ENCODE peak calls at places on chromosomes 4 and X, in six cellular contexts. One of them, this sample, is unnamed.

GRCh38 chr4:186943607-186943908 is 219.9 kb upstream of the FAT1 start:
- DNase-seq in neuronal stem cell: no peak
- DNase-seq in PC-3: no peak
- DNase-seq in fibroblast of lung: no peak
- DNase-seq in hepatocyte: peak; percentile 33
- DNase-seq in neural progenitor cell: no peak
- DNase-seq in this sample: no peak

GRCh38 chr4:71396382-71396781 is 57.6 kb downstream of the SLC4A4 start:
- DNase-seq in neuronal stem cell: no peak
- DNase-seq in PC-3: peak; percentile 58
- DNase-seq in fibroblast of lung: peak; percentile 62
- DNase-seq in hepatocyte: peak; percentile 8
- DNase-seq in neural progenitor cell: peak; percentile 3
- DNase-seq in this sample: peak; percentile 79

GRCh38 chr4:70838400-70838971 is 1.2 kb downstream of the GRSF1 start:
- DNase-seq in neuronal stem cell: no peak
- DNase-seq in PC-3: no peak
- DNase-seq in fibroblast of lung: peak; percentile 39
- DNase-seq in hepatocyte: no peak
- DNase-seq in neural progenitor cell: no peak
- DNase-seq in this sample: peak; percentile 62

GRCh38 chr4:26288308-26288982 is 32.4 kb upstream of the RBPJ start:
- DNase-seq in neuronal stem cell: no peak
- DNase-seq in PC-3: peak; percentile 59
- DNase-seq in fibroblast of lung: peak; percentile 55
- DNase-seq in hepatocyte: no peak
- DNase-seq in neural progenitor cell: no peak
- DNase-seq in this sample: peak; percentile 84

GRCh38 chr4:84792366-84793301 is 173.9 kb downstream of the WDFY3 start:
- DNase-seq in neuronal stem cell: no peak
- DNase-seq in PC-3: no peak
- DNase-seq in fibroblast of lung: no peak
- DNase-seq in hepatocyte: no peak
- DNase-seq in neural progenitor cell: no peak
- DNase-seq in this sample: peak; percentile 31

GRCh38 chr4:139530833-139531427 is 25.1 kb downstream of the SETD7 start:
- DNase-seq in neuronal stem cell: peak; percentile 43
- DNase-seq in PC-3: peak; percentile 49
- DNase-seq in fibroblast of lung: peak; percentile 23
- DNase-seq in hepatocyte: peak; percentile 61
- DNase-seq in neural progenitor cell: peak; percentile 71
- DNase-seq in this sample: peak; percentile 30

GRCh38 chrX:23554304-23554703 is 113.0 kb upstream of the PRDX4 start:
- DNase-seq in neuronal stem cell: peak; percentile 11
- DNase-seq in PC-3: peak; percentile 68
- DNase-seq in fibroblast of lung: peak; percentile 49
- DNase-seq in hepatocyte: peak; percentile 72
- DNase-seq in neural progenitor cell: peak; percentile 63
- DNase-seq in this sample: peak; percentile 53

GRCh38 chrX:48794993-48795501 is 6.8 kb upstream of the HDAC6 start:
- DNase-seq in neuronal stem cell: no peak
- DNase-seq in PC-3: peak; percentile 61
- DNase-seq in fibroblast of lung: peak; percentile 68
- DNase-seq in hepatocyte: peak; percentile 61
- DNase-seq in neural progenitor cell: no peak
- DNase-seq in this sample: peak; percentile 58

GRCh38 chrX:110320588-110320987 is 2.7 kb upstream of the AMMECR1 start:
- DNase-seq in neuronal stem cell: no peak
- DNase-seq in PC-3: no peak
- DNase-seq in fibroblast of lung: no peak
- DNase-seq in hepatocyte: no peak
- DNase-seq in neural progenitor cell: no peak
- DNase-seq in this sample: no peak

GRCh38 chr4:54482529-54482961 is 175.2 kb upstream of the KIT start:
- DNase-seq in neuronal stem cell: no peak
- DNase-seq in PC-3: peak; percentile 38
- DNase-seq in fibroblast of lung: peak; percentile 51
- DNase-seq in hepatocyte: no peak
- DNase-seq in neural progenitor cell: no peak
- DNase-seq in this sample: peak; percentile 66

GRCh38 chr4:182010876-182011275 is 232.3 kb upstream of the TENM3 start:
- DNase-seq in neuronal stem cell: no peak
- DNase-seq in PC-3: no peak
- DNase-seq in fibroblast of lung: peak; percentile 91
- DNase-seq in hepatocyte: no peak
- DNase-seq in neural progenitor cell: no peak
- DNase-seq in this sample: peak; percentile 24

GRCh38 chrX:134075894-134076718 is 90.7 kb upstream of the GPC3 start:
- DNase-seq in neuronal stem cell: no peak
- DNase-seq in PC-3: no peak
- DNase-seq in fibroblast of lung: peak; percentile 1
- DNase-seq in hepatocyte: no peak
- DNase-seq in neural progenitor cell: no peak
- DNase-seq in this sample: no peak

GRCh38 chrX:132716006-132716405 is 227.2 kb upstream of the MBNL3 start:
- DNase-seq in neuronal stem cell: no peak
- DNase-seq in PC-3: peak; percentile 10
- DNase-seq in fibroblast of lung: no peak
- DNase-seq in hepatocyte: no peak
- DNase-seq in neural progenitor cell: peak; percentile 5
- DNase-seq in this sample: peak; percentile 6

GRCh38 chr4:20839957-20840356 is 139.7 kb downstream of the PACRGL start:
- DNase-seq in neuronal stem cell: no peak
- DNase-seq in PC-3: peak; percentile 83
- DNase-seq in fibroblast of lung: peak; percentile 82
- DNase-seq in hepatocyte: peak; percentile 26
- DNase-seq in neural progenitor cell: no peak
- DNase-seq in this sample: peak; percentile 80

GRCh38 chrX:40207626-40208025 is 109.9 kb upstream of the BCOR start:
- DNase-seq in neuronal stem cell: no peak
- DNase-seq in PC-3: peak; percentile 25
- DNase-seq in fibroblast of lung: peak; percentile 58
- DNase-seq in hepatocyte: no peak
- DNase-seq in neural progenitor cell: no peak
- DNase-seq in this sample: peak; percentile 50

GRCh38 chr4:38704755-38705154 is 40.8 kb downstream of the KLF3 start:
- DNase-seq in neuronal stem cell: no peak
- DNase-seq in PC-3: no peak
- DNase-seq in fibroblast of lung: no peak
- DNase-seq in hepatocyte: no peak
- DNase-seq in neural progenitor cell: no peak
- DNase-seq in this sample: no peak

GRCh38 chr4:187929024-187929423 is 66.5 kb upstream of the ZFP42 start:
- DNase-seq in neuronal stem cell: no peak
- DNase-seq in PC-3: peak; percentile 31
- DNase-seq in fibroblast of lung: no peak
- DNase-seq in hepatocyte: no peak
- DNase-seq in neural progenitor cell: peak; percentile 8
- DNase-seq in this sample: no peak

GRCh38 chr4:84498203-84499026 is 677 bp downstream of the NKX6-1 start:
- DNase-seq in neuronal stem cell: no peak
- DNase-seq in PC-3: peak; percentile 36
- DNase-seq in fibroblast of lung: peak; percentile 30
- DNase-seq in hepatocyte: peak; percentile 34
- DNase-seq in neural progenitor cell: peak; percentile 70
- DNase-seq in this sample: peak; percentile 67

GRCh38 chr4:40193018-40193571 is 3.7 kb upstream of the RHOH start:
- DNase-seq in neuronal stem cell: no peak
- DNase-seq in PC-3: no peak
- DNase-seq in fibroblast of lung: no peak
- DNase-seq in hepatocyte: peak; percentile 32
- DNase-seq in neural progenitor cell: no peak
- DNase-seq in this sample: no peak

GRCh38 chr4:7693711-7694110 is 245.9 kb downstream of the AFAP1 start:
- DNase-seq in neuronal stem cell: no peak
- DNase-seq in PC-3: no peak
- DNase-seq in fibroblast of lung: no peak
- DNase-seq in hepatocyte: no peak
- DNase-seq in neural progenitor cell: no peak
- DNase-seq in this sample: no peak

GRCh38 chr4:25021206-25021605 is 9.5 kb downstream of the LGI2 start:
- DNase-seq in neuronal stem cell: no peak
- DNase-seq in PC-3: no peak
- DNase-seq in fibroblast of lung: no peak
- DNase-seq in hepatocyte: no peak
- DNase-seq in neural progenitor cell: no peak
- DNase-seq in this sample: no peak

GRCh38 chr4:128823025-128823661 is 13.6 kb downstream of the JADE1 start:
- DNase-seq in neuronal stem cell: no peak
- DNase-seq in PC-3: peak; percentile 85
- DNase-seq in fibroblast of lung: peak; percentile 97
- DNase-seq in hepatocyte: no peak
- DNase-seq in neural progenitor cell: no peak
- DNase-seq in this sample: peak; percentile 95

GRCh38 chr4:128821151-128821550 is 11.7 kb downstream of the JADE1 start:
- DNase-seq in neuronal stem cell: no peak
- DNase-seq in PC-3: no peak
- DNase-seq in fibroblast of lung: no peak
- DNase-seq in hepatocyte: no peak
- DNase-seq in neural progenitor cell: no peak
- DNase-seq in this sample: no peak

GRCh38 chr4:128820631-128821119 is 11.2 kb downstream of the JADE1 start:
- DNase-seq in neuronal stem cell: no peak
- DNase-seq in PC-3: no peak
- DNase-seq in fibroblast of lung: no peak
- DNase-seq in hepatocyte: no peak
- DNase-seq in neural progenitor cell: no peak
- DNase-seq in this sample: no peak

GRCh38 chr4:128827280-128827679 is 17.8 kb downstream of the JADE1 start:
- DNase-seq in neuronal stem cell: no peak
- DNase-seq in PC-3: no peak
- DNase-seq in fibroblast of lung: no peak
- DNase-seq in hepatocyte: no peak
- DNase-seq in neural progenitor cell: no peak
- DNase-seq in this sample: no peak

GRCh38 chr4:128825226-128825625 is 15.7 kb downstream of the JADE1 start:
- DNase-seq in neuronal stem cell: no peak
- DNase-seq in PC-3: peak; percentile 72
- DNase-seq in fibroblast of lung: peak; percentile 58
- DNase-seq in hepatocyte: peak; percentile 77
- DNase-seq in neural progenitor cell: no peak
- DNase-seq in this sample: peak; percentile 17
- H3K36me3 ChIP-seq in neuronal stem cell: no peaks in the 10 kb centered on the region
- H3K36me3 ChIP-seq in PC-3: no peaks in the 10 kb centered on the region
- H3K36me3 ChIP-seq in fibroblast of lung: no peaks in the 10 kb centered on the region
- H3K36me3 ChIP-seq in hepatocyte: no peaks in the 10 kb centered on the region
- H3K36me3 ChIP-seq in neural progenitor cell: no peaks in the 10 kb centered on the region
- H3K36me3 ChIP-seq in this sample: no peaks in the 10 kb centered on the region

GRCh38 chr4:1725521-1725920 is 4.2 kb downstream of the TACC3 start:
- DNase-seq in neuronal stem cell: no peak
- DNase-seq in PC-3: no peak
- DNase-seq in fibroblast of lung: no peak
- DNase-seq in hepatocyte: no peak
- DNase-seq in neural progenitor cell: no peak
- DNase-seq in this sample: no peak
- H3K4me1 ChIP-seq in neuronal stem cell: peaks cover 11% of the 10 kb centered on the region
- H3K4me1 ChIP-seq in PC-3: peaks cover 47% of the 10 kb centered on the region
- H3K4me1 ChIP-seq in fibroblast of lung: peaks cover 16% of the 10 kb centered on the region
- H3K4me1 ChIP-seq in hepatocyte: peaks cover 5% of the 10 kb centered on the region
- H3K4me1 ChIP-seq in neural progenitor cell: peaks cover 10% of the 10 kb centered on the region
- H3K4me1 ChIP-seq in this sample: peaks cover 21% of the 10 kb centered on the region

GRCh38 chr4:112172180-112172579 is 26.9 kb downstream of the FAM241A start:
- DNase-seq in neuronal stem cell: no peak
- DNase-seq in PC-3: no peak
- DNase-seq in fibroblast of lung: no peak
- DNase-seq in hepatocyte: no peak
- DNase-seq in neural progenitor cell: no peak
- DNase-seq in this sample: no peak

GRCh38 chr4:112175840-112176239 is 30.6 kb downstream of the FAM241A start:
- DNase-seq in neuronal stem cell: no peak
- DNase-seq in PC-3: no peak
- DNase-seq in fibroblast of lung: no peak
- DNase-seq in hepatocyte: no peak
- DNase-seq in neural progenitor cell: no peak
- DNase-seq in this sample: no peak

GRCh38 chr4:112170451-112170993 is 25.3 kb downstream of the FAM241A start:
- DNase-seq in neuronal stem cell: no peak
- DNase-seq in PC-3: peak; percentile 78
- DNase-seq in fibroblast of lung: peak; percentile 73
- DNase-seq in hepatocyte: peak; percentile 17
- DNase-seq in neural progenitor cell: no peak
- DNase-seq in this sample: peak; percentile 96

GRCh38 chr4:112176596-112176995 is 31.3 kb downstream of the FAM241A start:
- DNase-seq in neuronal stem cell: no peak
- DNase-seq in PC-3: no peak
- DNase-seq in fibroblast of lung: no peak
- DNase-seq in hepatocyte: no peak
- DNase-seq in neural progenitor cell: no peak
- DNase-seq in this sample: no peak

GRCh38 chr4:112173593-112174559 is 28.6 kb downstream of the FAM241A start:
- DNase-seq in neuronal stem cell: no peak
- DNase-seq in PC-3: peak; percentile 9
- DNase-seq in fibroblast of lung: no peak
- DNase-seq in hepatocyte: no peak
- DNase-seq in neural progenitor cell: no peak
- DNase-seq in this sample: peak; percentile 61
- H2AFZ ChIP-seq in neuronal stem cell: no peak overlapping the region
- H2AFZ ChIP-seq in PC-3: no peak overlapping the region
- H2AFZ ChIP-seq in fibroblast of lung: no peak overlapping the region
- H2AFZ ChIP-seq in hepatocyte: no peak overlapping the region
- H2AFZ ChIP-seq in neural progenitor cell: peak overlapping the region; percentile 83
- H2AFZ ChIP-seq in this sample: peak overlapping the region; percentile 43

GRCh38 chr4:1973661-1974060 is 35.1 kb downstream of the NELFA start:
- DNase-seq in neuronal stem cell: no peak
- DNase-seq in PC-3: no peak
- DNase-seq in fibroblast of lung: no peak
- DNase-seq in hepatocyte: no peak
- DNase-seq in neural progenitor cell: no peak
- DNase-seq in this sample: no peak

GRCh38 chr4:1972414-1972813 is 36.4 kb downstream of the NELFA start:
- DNase-seq in neuronal stem cell: no peak
- DNase-seq in PC-3: no peak
- DNase-seq in fibroblast of lung: no peak
- DNase-seq in hepatocyte: no peak
- DNase-seq in neural progenitor cell: no peak
- DNase-seq in this sample: no peak

GRCh38 chr4:1974836-1975235 is 33.9 kb downstream of the NELFA start:
- DNase-seq in neuronal stem cell: no peak
- DNase-seq in PC-3: no peak
- DNase-seq in fibroblast of lung: no peak
- DNase-seq in hepatocyte: no peak
- DNase-seq in neural progenitor cell: no peak
- DNase-seq in this sample: no peak

GRCh38 chr4:1971456-1972200 is 37.1 kb downstream of the NELFA start:
- DNase-seq in neuronal stem cell: no peak
- DNase-seq in PC-3: no peak
- DNase-seq in fibroblast of lung: no peak
- DNase-seq in hepatocyte: no peak
- DNase-seq in neural progenitor cell: no peak
- DNase-seq in this sample: no peak

DNA sequence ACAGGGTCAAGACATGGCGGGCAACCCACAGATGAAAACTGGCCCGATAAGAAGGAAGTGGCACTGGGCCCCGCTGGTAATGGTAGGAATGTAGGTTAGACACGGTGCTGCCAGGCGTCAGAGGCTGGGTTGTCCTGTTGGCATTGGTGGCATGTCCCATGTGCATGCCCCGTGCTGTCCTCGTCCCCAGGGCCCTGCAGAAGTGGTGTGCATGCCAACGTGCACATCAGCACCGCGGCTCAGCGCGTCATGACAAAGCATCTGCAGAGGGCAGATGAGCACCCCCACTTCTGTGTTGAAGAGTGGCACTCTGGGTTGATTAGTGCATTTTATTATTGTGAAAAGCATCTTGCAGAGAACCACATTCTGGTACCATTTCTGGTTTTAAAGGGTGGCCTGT is 35.6 kb downstream of the NELFA start:
- DNase-seq in neuronal stem cell: no peak
- DNase-seq in PC-3: no peak
- DNase-seq in fibroblast of lung: no peak
- DNase-seq in hepatocyte: no peak
- DNase-seq in neural progenitor cell: no peak
- DNase-seq in this sample: no peak
- H3K36me3 ChIP-seq in neuronal stem cell: peaks cover 65% of the 10 kb centered on the region
- H3K36me3 ChIP-seq in PC-3: peaks cover 10% of the 10 kb centered on the region
- H3K36me3 ChIP-seq in fibroblast of lung: peaks cover 37% of the 10 kb centered on the region
- H3K36me3 ChIP-seq in hepatocyte: no peaks in the 10 kb centered on the region
- H3K36me3 ChIP-seq in neural progenitor cell: no peaks in the 10 kb centered on the region
- H3K36me3 ChIP-seq in this sample: no peaks in the 10 kb centered on the region

This sample was measured in GM23248.